ENCODE peak calls at places on chromosome 19, in nine cellular contexts. Q is Peyer's patch; M is natural killer cell treated with Interleukin-12 subunit alpha and Interleukin-12 subunit beta and Interleukin-15 and Interleukin-18, amount 100 ng/mL, for 72 hours; W is NCI-H2029; P is stimulated activated CD8-positive, alpha-beta memory T cell treated with anti-CD3 and anti-CD28 coated beads, Interleukin-7, amount 100 ng/mL, for 1 hour; R is NCI-H1092; O is epithelial cell of prostate; B is HTR-8/SVneo; A is CD4-positive, alpha-beta T cell. T is an unnamed sample.

GRCh38 chr19:16470541-16470910 is 1.2 kb downstream of the EPS15L1 start:
- DNase-seq in Q (no peak), M (no peak), W (no peak), P (no peak), R (no peak), O (no peak), B (no peak), A (no peak), T (no peak)

GRCh38 chr19:4063369-4064072 is 3.2 kb downstream of the ZBTB7A start:
- DNase-seq in Q (peak; percentile 73), M (no peak), W (no peak), P (no peak), R (no peak), O (no peak), B (no peak), A (no peak), T (no peak)

GRCh38 chr19:47111081-47111589 is 2.4 kb downstream of the ZC3H4 start:
- DNase-seq in Q (peak; percentile 73), M (peak; percentile 75), W (peak; percentile 19), P (peak; percentile 6), R (no peak), O (no peak), B (no peak), A (peak; percentile 29), T (peak; percentile 17)

GRCh38 chr19:20273376-20273775 is 106.4 kb downstream of the ZNF486 start:
- DNase-seq in Q (no peak), M (no peak), W (no peak), P (no peak), R (peak; percentile 66), O (no peak), B (no peak), A (no peak), T (no peak)

GRCh38 chr19:39336483-39336882 is 640 bp upstream of the GMFG start:
- DNase-seq in Q (no peak), M (no peak), W (no peak), P (no peak), R (no peak), O (no peak), B (no peak), A (no peak), T (no peak)

GRCh38 chr19:41591951-41592562 is 16.1 kb downstream of the CEACAM21 start:
- DNase-seq in Q (no peak), M (no peak), W (no peak), P (no peak), R (no peak), O (no peak), B (no peak), A (no peak), T (no peak)

GRCh38 chr19:45527731-45528130 is 20.5 kb downstream of the VASP start:
- DNase-seq in Q (no peak), M (no peak), W (no peak), P (no peak), R (no peak), O (no peak), B (no peak), A (no peak), T (no peak)

GRCh38 chr19:47637550-47637949 is 28.6 kb downstream of the BICRA start:
- DNase-seq in Q (no peak), M (no peak), W (no peak), P (no peak), R (no peak), O (no peak), B (no peak), A (no peak), T (no peak)

GRCh38 chr19:30666301-30666803 is 294.2 kb downstream of the ZNF536 start:
- DNase-seq in Q (peak; percentile 60), M (peak; percentile 62), W (no peak), P (no peak), R (no peak), O (no peak), B (peak; percentile 37), A (peak; percentile 29), T (peak; percentile 25)

GRCh38 chr19:46000497-46001246 is 5.4 kb downstream of the CCDC61 start:
- DNase-seq in Q (peak; percentile 83), M (no peak), W (peak; percentile 59), P (peak; percentile 40), R (no peak), O (no peak), B (no peak), A (peak; percentile 78), T (no peak)

GRCh38 chr19:30046522-30046921 is 104.5 kb downstream of the URI1 start:
- DNase-seq in Q (no peak), M (no peak), W (no peak), P (no peak), R (no peak), O (no peak), B (no peak), A (no peak), T (no peak)

GRCh38 chr19:17580470-17581000 is 25.1 kb downstream of the COLGALT1 start:
- DNase-seq in Q (no peak), M (no peak), W (no peak), P (no peak), R (no peak), O (no peak), B (no peak), A (no peak), T (no peak)

GRCh38 chr19:6048808-6049405 is 61.4 kb downstream of the RFX2 start:
- DNase-seq in Q (peak; percentile 83), M (peak; percentile 72), W (peak; percentile 64), P (peak; percentile 45), R (peak; percentile 72), O (no peak), B (peak; percentile 79), A (peak; percentile 74), T (peak; percentile 49)

GRCh38 chr19:15015946-15016542 is 33.2 kb upstream of the CASP14 start:
- DNase-seq in Q (no peak), M (no peak), W (no peak), P (no peak), R (no peak), O (no peak), B (peak; percentile 31), A (no peak), T (peak; percentile 30)

GRCh38 chr19:38932425-38933179 is 1.9 kb downstream of the MRPS12 start:
- DNase-seq in Q (no peak), M (no peak), W (no peak), P (no peak), R (no peak), O (no peak), B (no peak), A (peak; percentile 16), T (no peak)

GRCh38 chr19:3358919-3359849 is 7.2 kb upstream of the NFIC start:
- DNase-seq in Q (peak; percentile 80), M (peak; percentile 84), W (peak; percentile 50), P (peak; percentile 34), R (no peak), O (no peak), B (no peak), A (peak; percentile 73), T (peak; percentile 65)

GRCh38 chr19:7928741-7929701 is 3.1 kb upstream of the CTXN1 start:
- DNase-seq in Q (no peak), M (no peak), W (no peak), P (peak; percentile 41), R (no peak), O (peak; percentile 49), B (peak; percentile 71), A (peak; percentile 54), T (peak; percentile 78)

GRCh38 chr19:51607077-51607476 is 23.1 kb downstream of the SIGLEC5 start:
- DNase-seq in Q (no peak), M (no peak), W (no peak), P (no peak), R (no peak), O (no peak), B (no peak), A (no peak), T (no peak)

GRCh38 chr19:49676136-49676689 is 858 bp upstream of the PRMT1 start:
- DNase-seq in Q (peak; percentile 89), M (peak; percentile 84), W (peak; percentile 91), P (no peak), R (peak; percentile 80), O (peak; percentile 71), B (peak; percentile 78), A (no peak), T (peak; percentile 88)

GRCh38 chr19:41532526-41532925 is 43.4 kb upstream of the CEACAM21 start:
- DNase-seq in Q (no peak), M (no peak), W (no peak), P (no peak), R (no peak), O (no peak), B (no peak), A (no peak), T (no peak)

GRCh38 chr19:30092721-30093569 is 150.9 kb downstream of the URI1 start:
- DNase-seq in Q (peak; percentile 43), M (no peak), W (no peak), P (no peak), R (no peak), O (no peak), B (no peak), A (no peak), T (no peak)

GRCh38 chr19:6047741-6048231 is 62.5 kb downstream of the RFX2 start:
- DNase-seq in Q (peak; percentile 40), M (no peak), W (peak; percentile 15), P (no peak), R (peak; percentile 31), O (no peak), B (peak; percentile 47), A (no peak), T (peak; percentile 33)

T was measured in MG63.